ENCODE peak calls at places on chromosomes 3 and 15, in six cellular contexts. T is body of pancreas, Q is lower lobe of right lung, L is hepatocyte, W is transverse colon, M is trophoblast cell. X is an unnamed sample. For H3K36me3 and H3K9me3, the result is how much of the 10 kb centered on the place peaks cover.

GRCh38 chr15:36925671-36926421 is 174.5 kb downstream of the MEIS2 start:
- DNase-seq in Q (no peak), T (no peak), W (no peak), L (no peak), M (no peak), X (no peak)

GRCh38 chr3:71142440-71143161 is 440.9 kb downstream of the FOXP1 start:
- DNase-seq in W (no peak), M (no peak), Q (no peak), T (no peak), L (no peak), X (no peak)

GRCh38 chr15:88619796-88620195 is 1.3 kb upstream of the AEN start:
- DNase-seq in T (no peak), L (no peak), Q (no peak), W (no peak), M (no peak), X (no peak)

GRCh38 chr3:88863196-88863595 is 244.2 kb upstream of the EPHA3 start:
- DNase-seq in Q (no peak), T (no peak), L (no peak), M (no peak), W (no peak), X (no peak)

GRCh38 chr15:99347609-99348008 is 96.3 kb downstream of the LRRC28 start:
- DNase-seq in M (peak), Q (no peak), L (no peak), T (no peak), W (no peak), X (no peak)

GRCh38 chr15:84818221-84819131 is 1.3 kb downstream of the ALPK3 start:
- DNase-seq in W (no peak), Q (no peak), L (peak), M (peak), T (peak), X (no peak)

GRCh38 chr3:88954853-88955252 is 152.6 kb upstream of the EPHA3 start:
- DNase-seq in L (no peak), Q (no peak), T (no peak), M (no peak), W (no peak), X (no peak)

GRCh38 chr15:65110676-65111292 is 4.2 kb downstream of the UBAP1L start:
- DNase-seq in M (no peak), T (no peak), W (no peak), L (no peak), Q (no peak), X (no peak)

GRCh38 chr15:49415638-49416037 is 7.4 kb upstream of the FGF7 start:
- DNase-seq in M (no peak), Q (no peak), W (no peak), T (no peak), L (no peak), X (no peak)

DNA sequence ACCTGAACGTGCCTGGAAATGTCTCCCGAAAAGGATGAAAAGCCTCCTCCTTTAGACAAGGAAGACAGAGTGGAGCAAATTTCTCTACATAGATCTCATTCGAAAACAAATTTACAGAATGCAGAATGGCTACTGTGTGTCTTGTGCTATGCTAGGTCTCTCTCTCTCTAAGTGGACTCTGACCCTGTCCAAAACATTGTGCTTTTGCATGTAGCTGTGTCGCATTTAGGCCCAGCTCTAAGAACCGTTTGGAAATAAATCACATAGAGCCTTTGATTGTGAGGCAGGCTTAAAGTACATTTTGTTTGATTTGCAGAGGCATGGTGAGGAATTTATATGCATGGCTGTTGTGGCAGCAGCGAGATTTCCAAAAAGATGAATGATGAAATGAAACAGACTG is 198.0 kb downstream of the SV2B start:
- DNase-seq in L (no peak), T (no peak), M (no peak), W (no peak), Q (no peak), X (no peak)
- H3K36me3 ChIP-seq in L (under half), T (under half), M (under half), W (under half), Q (under half), X (under half)

GRCh38 chr3:56813656-56813965 is 11.9 kb upstream of the ARHGEF3 start:
- DNase-seq in M (no peak), L (no peak), T (no peak), W (no peak), Q (no peak), X (no peak)
- H3K27ac ChIP-seq in M (no peak), L (peak), T (no peak), W (no peak), Q (no peak), X (no peak)

GRCh38 chr15:95043933-95044313 is 812.6 kb downstream of the MCTP2 start:
- DNase-seq in L (no peak), Q (no peak), M (no peak), W (no peak), T (no peak), X (no peak)
- H3K9me3 ChIP-seq in L (under half), Q (under half), M (under half), W (under half), T (under half), X (under half)

GRCh38 chr3:185306847-185307246 is 53.0 kb upstream of the EHHADH start:
- DNase-seq in L (no peak), T (no peak), M (no peak), W (no peak), Q (no peak), X (no peak)
- H3K36me3 ChIP-seq in L (under half), T (under half), M (under half), W (under half), Q (under half), X (under half)

X was measured in keratinocyte.